ENCODE peak calls at places on chromosomes 5 and 9, in eight cellular contexts. R, V, Z, T, F, M, Y and K are unnamed samples.

GRCh38 chr5:37552770-37553719 is 173.9 kb downstream of the WDR70 start:
- DNase-seq in Y (no peak), F (no peak), T (no peak), R (peak), V (no peak), Z (no peak), M (no peak), K (no peak)

GRCh38 chr5:167050568-167051214 is 1240.8 kb upstream of the WWC1 start:
- DNase-seq in V (no peak), F (no peak), T (no peak), M (no peak), R (no peak), Z (no peak), Y (no peak), K (peak)

GRCh38 chr5:137492321-137492720 is 6.8 kb downstream of the SPOCK1 start:
- DNase-seq in T (no peak), R (peak), Y (no peak), Z (no peak), M (no peak), V (no peak), F (no peak), K (no peak)

GRCh38 chr9:2180171-2180570 is 165.0 kb downstream of the SMARCA2 start:
- DNase-seq in M (no peak), Y (no peak), Z (no peak), T (no peak), F (no peak), R (no peak), V (no peak), K (no peak)

GRCh38 chr5:35308391-35308790 is 78.1 kb upstream of the PRLR start:
- DNase-seq in R (no peak), Z (no peak), Y (no peak), F (peak), T (no peak), M (no peak), V (no peak), K (peak)

GRCh38 chr5:33257807-33258491 is 182.8 kb upstream of the TARS1 start:
- DNase-seq in M (no peak), T (no peak), Y (no peak), V (no peak), F (no peak), R (peak), Z (no peak), K (no peak)

GRCh38 chr9:88179080-88179521 is 40.8 kb upstream of the SPATA31C2 start:
- DNase-seq in V (no peak), R (no peak), F (peak), Y (peak), Z (no peak), M (no peak), T (peak), K (no peak)

GRCh38 chr9:97938081-97938644 is at the start of gene HEMGN:
- DNase-seq in V (no peak), M (no peak), R (no peak), Z (no peak), F (no peak), Y (peak), T (no peak), K (no peak)

GRCh38 chr5:14879985-14880589 is 8.5 kb upstream of the ANKH start:
- DNase-seq in Z (no peak), R (peak), T (no peak), V (no peak), M (no peak), Y (no peak), F (no peak), K (no peak)

GRCh38 chr5:110402562-110402961 is 323.9 kb downstream of the TMEM232 start:
- DNase-seq in V (no peak), Z (no peak), M (no peak), T (no peak), R (no peak), F (no peak), Y (no peak), K (no peak)

GRCh38 chr5:67900515-67900914 is 315.0 kb upstream of the PIK3R1 start:
- DNase-seq in F (no peak), R (no peak), Y (no peak), Z (no peak), T (no peak), V (no peak), M (no peak), K (no peak)

GRCh38 chr5:76547891-76548524 is 75.2 kb downstream of the F2RL2 start:
- DNase-seq in V (no peak), F (no peak), M (no peak), Y (no peak), T (no peak), Z (no peak), R (no peak), K (no peak)

GRCh38 chr9:81182421-81182820 is 506.9 kb downstream of the TLE1 start:
- DNase-seq in Y (no peak), F (no peak), M (no peak), R (peak), Z (no peak), T (no peak), V (no peak), K (no peak)

GRCh38 chr9:36152741-36153438 is 16.3 kb upstream of the CCIN start:
- DNase-seq in Y (no peak), F (no peak), T (no peak), M (no peak), R (no peak), V (no peak), Z (no peak), K (no peak)

GRCh38 chr5:24135536-24135935 is 509.2 kb downstream of the CDH10 start:
- DNase-seq in Z (no peak), F (no peak), V (no peak), M (no peak), T (no peak), Y (no peak), R (no peak), K (no peak)

GRCh38 chr5:136802382-136802781 is 437.0 kb upstream of the TRPC7 start:
- DNase-seq in V (no peak), F (peak), M (peak), T (no peak), Y (no peak), R (peak), Z (no peak), K (peak)

GRCh38 chr9:90099262-90099982 is 494.6 kb downstream of the GADD45G start:
- DNase-seq in M (no peak), R (peak), F (peak), T (no peak), Z (no peak), Y (no peak), V (no peak), K (no peak)

GRCh38 chr9:86636614-86637013 is 282.4 kb upstream of the TUT7 start:
- DNase-seq in F (no peak), M (no peak), V (no peak), T (no peak), R (no peak), Z (peak), Y (no peak), K (no peak)

GRCh38 chr5:80255425-80255751 is 460 bp downstream of the SERINC5 start:
- DNase-seq in F (peak), M (peak), R (peak), V (no peak), Y (peak), T (peak), Z (peak), K (peak)

GRCh38 chr5:56426658-56427057 is 193.5 kb upstream of the ANKRD55 start:
- DNase-seq in T (no peak), V (no peak), M (no peak), F (no peak), Z (no peak), Y (no peak), R (no peak), K (no peak)

GRCh38 chr9:111866976-111867375 is 29.6 kb upstream of the UGCG start:
- DNase-seq in M (no peak), Z (no peak), Y (no peak), R (peak), V (no peak), T (no peak), F (no peak), K (no peak)

GRCh38 chr5:149448831-149449714 is 70.0 kb upstream of the IL17B start:
- DNase-seq in V (no peak), Y (peak), Z (no peak), R (no peak), T (no peak), F (peak), M (no peak), K (no peak)

GRCh38 chr5:27702339-27702820 is 664.0 kb upstream of the CDH9 start:
- DNase-seq in Y (no peak), V (no peak), T (no peak), Z (no peak), R (no peak), F (peak), M (peak), K (no peak)

GRCh38 chr5:151234476-151235238 is 10.8 kb upstream of the CCDC69 start:
- DNase-seq in F (peak), V (peak), Z (peak), T (no peak), M (peak), R (peak), Y (peak), K (peak)

GRCh38 chr5:91291628-91292569 is 91.2 kb downstream of the ARRDC3 start:
- DNase-seq in M (no peak), Z (no peak), T (no peak), R (no peak), F (no peak), V (no peak), Y (no peak), K (no peak)

GRCh38 chr5:153523831-153524230 is 33.4 kb downstream of the GRIA1 start:
- DNase-seq in T (no peak), V (peak), Z (no peak), Y (no peak), M (no peak), F (peak), R (peak), K (peak)

GRCh38 chr9:126614088-126614454 is 343 bp downstream of the LMX1B start:
- DNase-seq in T (peak), R (no peak), Z (no peak), V (no peak), M (no peak), F (no peak), Y (no peak), K (no peak)

GRCh38 chr5:80565330-80565729 is 4.8 kb downstream of the ANKRD34B start:
- DNase-seq in Z (no peak), Y (no peak), R (no peak), T (no peak), F (no peak), M (no peak), V (no peak), K (no peak)

GRCh38 chr5:171418982-171419662 is at the start of gene FGF18:
- DNase-seq in V (no peak), Z (no peak), Y (peak), T (peak), M (peak), F (peak), R (peak), K (peak)

GRCh38 chr5:134892282-134892681 is 12.6 kb upstream of the PCBD2 start:
- DNase-seq in Y (no peak), T (no peak), R (no peak), F (no peak), V (no peak), M (no peak), Z (no peak), K (no peak)

GRCh38 chr9:106915851-106916250 is 52.9 kb downstream of the ZNF462 start:
- DNase-seq in F (no peak), Z (no peak), R (no peak), T (no peak), V (no peak), Y (no peak), M (no peak), K (no peak)

GRCh38 chr5:151298063-151298462 is 5.5 kb downstream of the SLC36A3 start:
- DNase-seq in T (no peak), Z (no peak), Y (no peak), V (no peak), M (peak), F (peak), R (peak), K (no peak)

GRCh38 chr5:56345352-56345751 is 112.2 kb upstream of the ANKRD55 start:
- DNase-seq in Y (no peak), R (no peak), Z (no peak), V (no peak), T (no peak), F (no peak), M (no peak), K (no peak)

GRCh38 chr9:121369595-121370265 is at the start of gene STOM:
- DNase-seq in F (peak), V (peak), M (peak), Z (peak), Y (peak), R (peak), T (peak), K (peak)

GRCh38 chr5:180637962-180638680 is 11.3 kb downstream of the FLT4 start:
- DNase-seq in V (no peak), Z (no peak), R (no peak), M (no peak), T (no peak), Y (no peak), F (no peak), K (no peak)

GRCh38 chr9:136328622-136329041 is 1.3 kb downstream of the GPSM1 start:
- DNase-seq in F (peak), V (no peak), T (no peak), R (peak), Z (no peak), Y (no peak), M (no peak), K (no peak)

GRCh38 chr9:18274693-18275092 is 199.3 kb upstream of the ADAMTSL1 start:
- DNase-seq in V (no peak), Z (no peak), Y (no peak), F (no peak), T (no peak), M (no peak), R (no peak), K (no peak)

GRCh38 chr5:42718591-42718990 is 38.0 kb upstream of the CCDC152 start:
- DNase-seq in T (no peak), R (no peak), M (no peak), V (no peak), F (no peak), Z (no peak), Y (no peak), K (no peak)

GRCh38 chr5:80411589-80412219 is 3.8 kb downstream of the ZFYVE16 start:
- DNase-seq in M (no peak), R (peak), F (no peak), Z (no peak), Y (no peak), V (no peak), T (no peak), K (no peak)

GRCh38 chr5:73486119-73486899 is 11.9 kb upstream of the BTF3 start:
- DNase-seq in Z (no peak), Y (no peak), F (no peak), R (no peak), M (no peak), V (no peak), T (no peak), K (no peak)
- TF ChIP-seq POLR2A in Z (no peak), Y (no peak), F (no peak), R (no peak), M (no peak), V (no peak), T (no peak), K (no peak)

GRCh38 chr5:181160-181559 is 10.1 kb upstream of the LRRC14B start:
- DNase-seq in F (no peak), V (no peak), T (no peak), Y (no peak), Z (no peak), M (no peak), R (no peak), K (no peak)
- H3K4me3 ChIP-seq in F (no peak), V (no peak), T (no peak), Y (no peak), Z (no peak), M (no peak), R (no peak), K (no peak)

GRCh38 chr5:173634465-173634983 is 18.1 kb upstream of the BOD1 start:
- DNase-seq in Z (no peak), V (no peak), F (no peak), M (no peak), Y (no peak), R (no peak), T (no peak), K (no peak)
- TF ChIP-seq POLR2A in Z (no peak), V (no peak), F (no peak), M (no peak), Y (no peak), R (no peak), T (no peak), K (no peak)

DNA sequence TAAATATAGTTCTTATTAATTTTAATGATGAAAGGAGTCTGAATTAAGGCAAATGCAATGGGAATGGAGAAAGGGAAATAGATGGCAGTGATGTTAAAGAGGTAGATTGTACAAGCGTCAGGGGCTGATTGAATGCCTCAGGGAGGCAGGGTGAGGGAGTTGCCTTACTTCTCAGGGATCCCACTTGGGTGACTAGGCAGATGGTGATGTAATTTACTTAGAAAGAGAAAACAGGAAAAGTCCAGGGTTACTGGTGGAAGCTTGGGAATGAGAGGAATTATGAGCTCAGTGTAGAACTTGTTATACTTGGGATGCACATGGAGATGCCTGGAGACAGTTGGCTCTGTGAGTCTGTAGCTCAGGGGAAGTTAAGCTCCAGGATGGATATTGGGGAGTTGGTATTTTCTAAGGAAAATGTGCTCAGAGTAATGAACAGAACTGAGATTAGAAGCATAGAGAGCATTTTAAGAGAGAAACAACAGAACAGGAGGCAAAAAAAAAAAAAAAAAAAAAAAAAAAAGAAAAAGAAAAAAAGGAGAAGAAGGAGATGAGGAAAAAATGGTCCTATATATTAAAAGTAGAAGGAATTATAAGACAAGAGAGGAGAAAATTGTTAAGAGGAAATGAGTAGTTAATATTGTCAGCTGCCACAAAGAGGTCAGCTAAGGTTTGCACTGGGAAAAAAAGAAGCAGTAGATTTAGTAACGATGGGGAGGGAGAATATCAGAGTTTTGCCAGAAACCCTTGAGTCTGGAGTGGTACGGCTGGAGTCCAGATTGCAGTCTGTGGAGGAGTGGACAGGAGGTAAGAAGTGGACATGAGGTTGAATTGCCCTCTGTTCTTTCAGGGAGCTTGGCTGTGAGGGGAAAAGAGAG is 88.0 kb upstream of the ELL2 start:
- DNase-seq in M (no peak), T (no peak), F (no peak), Y (no peak), R (peak), Z (no peak), V (no peak), K (no peak)
- H3K4me3 ChIP-seq in M (no peak), T (no peak), F (no peak), Y (no peak), R (no peak), Z (no peak), V (no peak), K (no peak)

GRCh38 chr9:129999123-129999510 is 43.9 kb downstream of the FNBP1 start:
- DNase-seq in M (no peak), V (no peak), Y (no peak), T (no peak), F (no peak), R (no peak), Z (no peak), K (no peak)

GRCh38 chr9:129996161-129996849 is 46.7 kb downstream of the FNBP1 start:
- DNase-seq in R (no peak), F (no peak), V (no peak), Z (no peak), T (no peak), M (no peak), Y (no peak), K (no peak)

GRCh38 chr9:129998491-129999122 is 44.4 kb downstream of the FNBP1 start:
- DNase-seq in Y (no peak), M (no peak), Z (no peak), R (no peak), T (no peak), F (no peak), V (no peak), K (no peak)

GRCh38 chr9:129995409-129996160 is 47.4 kb downstream of the FNBP1 start:
- DNase-seq in T (no peak), F (peak), V (no peak), Y (no peak), M (no peak), R (peak), Z (no peak), K (no peak)

DNA sequence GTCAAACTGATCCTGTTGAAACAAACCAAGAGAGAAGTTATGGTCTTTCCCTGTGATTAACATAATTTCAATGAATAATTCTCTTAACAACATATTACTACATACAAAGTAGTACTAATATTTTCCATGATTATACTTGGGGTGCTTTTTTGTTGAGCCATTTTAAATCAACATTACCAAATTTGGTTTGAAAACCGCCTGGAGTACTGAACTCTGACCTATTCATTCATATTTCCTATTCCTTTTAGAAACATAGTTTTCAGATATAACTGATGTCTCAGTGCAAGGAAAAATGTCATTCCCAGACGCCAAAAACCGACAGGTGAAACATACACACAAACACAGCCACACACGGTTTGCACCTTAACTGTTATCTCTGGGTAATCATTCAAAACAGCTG is 48.0 kb downstream of the FNBP1 start:
- DNase-seq in Y (no peak), R (no peak), T (no peak), M (no peak), F (no peak), V (no peak), Z (no peak), K (no peak)
- TF ChIP-seq POLR2A in Y (no peak), R (no peak), T (no peak), M (no peak), F (no peak), V (no peak), Z (no peak), K (no peak)

DNA sequence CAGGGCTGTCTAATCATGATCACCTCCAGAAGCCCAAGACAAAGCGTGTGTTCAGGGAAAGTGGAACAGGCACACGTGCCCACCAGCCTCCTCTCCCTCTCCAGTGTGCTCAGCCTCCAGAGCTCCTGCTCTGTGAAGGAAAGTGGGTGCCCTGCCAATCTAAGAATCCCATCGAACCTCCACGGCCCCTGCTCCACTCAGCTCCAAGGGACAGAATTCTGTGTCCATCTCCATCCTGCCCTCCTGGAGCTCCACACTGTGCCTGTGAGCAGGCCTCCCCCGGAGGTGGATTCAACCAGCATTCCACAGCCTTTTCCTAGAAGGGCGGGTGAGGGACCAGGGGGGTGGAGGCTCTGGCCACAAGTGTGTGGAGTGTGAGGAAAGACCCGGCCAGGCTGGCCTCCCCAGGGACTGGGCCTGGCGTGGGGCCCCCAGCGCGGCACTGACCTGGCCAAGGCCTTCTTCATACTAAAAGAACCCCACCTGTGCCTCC is 6.0 kb downstream of the EEIG1 start:
- DNase-seq in F (no peak), Z (peak), V (peak), T (peak), M (no peak), R (no peak), Y (no peak), K (peak)
- H3K4me3 ChIP-seq in F (no peak), Z (no peak), V (no peak), T (peak), M (no peak), R (no peak), Y (peak), K (no peak)